ENCODE peak calls at places on chromosomes 11 and 22, in four cellular contexts. One of them, this sample, is unnamed.
A peak's percentile ranks its signal among the peaks of the same experiment; 100 is the strongest.

GRCh38 chr22:19360300-19360792 is 68.8 kb upstream of the CLTCL1 start:
- DNase-seq in T follicular helper cell: no peak
- DNase-seq in HuH-7.5: no peak
- DNase-seq in fibroblast of lung: no peak
- DNase-seq in this sample: no peak

GRCh38 chr11:69515271-69516245 is 34.1 kb downstream of the LINC01488 start:
- DNase-seq in T follicular helper cell: no peak
- DNase-seq in HuH-7.5: no peak
- DNase-seq in fibroblast of lung: no peak
- DNase-seq in this sample: no peak

GRCh38 chr11:20599424-20600346 is at the start of gene SLC6A5:
- DNase-seq in T follicular helper cell: no peak
- DNase-seq in HuH-7.5: peak; percentile 80
- DNase-seq in fibroblast of lung: peak; percentile 11
- DNase-seq in this sample: no peak

GRCh38 chr11:14132312-14132711 is 169.8 kb downstream of the SPON1 start:
- DNase-seq in T follicular helper cell: no peak
- DNase-seq in HuH-7.5: no peak
- DNase-seq in fibroblast of lung: no peak
- DNase-seq in this sample: no peak

GRCh38 chr11:2088746-2089535 is 50.2 kb downstream of the IGF2 start:
- DNase-seq in T follicular helper cell: no peak
- DNase-seq in HuH-7.5: peak; percentile 61
- DNase-seq in fibroblast of lung: no peak
- DNase-seq in this sample: no peak

GRCh38 chr11:72411623-72412532 is 22.5 kb downstream of the CLPB start:
- DNase-seq in T follicular helper cell: no peak
- DNase-seq in HuH-7.5: no peak
- DNase-seq in fibroblast of lung: peak; percentile 19
- DNase-seq in this sample: peak; percentile 49

GRCh38 chr11:133809525-133810178 is 35.7 kb downstream of the SPATA19 start:
- DNase-seq in T follicular helper cell: no peak
- DNase-seq in HuH-7.5: no peak
- DNase-seq in fibroblast of lung: peak; percentile 1
- DNase-seq in this sample: peak; percentile 42

GRCh38 chr11:45087301-45087700 is 59.1 kb upstream of the PRDM11 start:
- DNase-seq in T follicular helper cell: no peak
- DNase-seq in HuH-7.5: no peak
- DNase-seq in fibroblast of lung: no peak
- DNase-seq in this sample: no peak

GRCh38 chr11:61787928-61788491 is 4.4 kb downstream of the TMEM258 start:
- DNase-seq in T follicular helper cell: no peak
- DNase-seq in HuH-7.5: peak; percentile 89
- DNase-seq in fibroblast of lung: peak; percentile 50
- DNase-seq in this sample: peak; percentile 79

GRCh38 chr11:108733479-108734116 is 68.7 kb downstream of the DDX10 start:
- DNase-seq in T follicular helper cell: no peak
- DNase-seq in HuH-7.5: no peak
- DNase-seq in fibroblast of lung: peak; percentile 84
- DNase-seq in this sample: peak; percentile 38

GRCh38 chr22:32810241-32811133 is 9.0 kb downstream of the TIMP3 start:
- DNase-seq in T follicular helper cell: no peak
- DNase-seq in HuH-7.5: no peak
- DNase-seq in fibroblast of lung: peak; percentile 30
- DNase-seq in this sample: no peak

GRCh38 chr11:73398721-73399120 is 22.5 kb downstream of the RELT start:
- DNase-seq in T follicular helper cell: no peak
- DNase-seq in HuH-7.5: no peak
- DNase-seq in fibroblast of lung: no peak
- DNase-seq in this sample: no peak

GRCh38 chr11:57513446-57513795 is 2.1 kb downstream of the SLC43A1 start:
- DNase-seq in T follicular helper cell: no peak
- DNase-seq in HuH-7.5: no peak
- DNase-seq in fibroblast of lung: no peak
- DNase-seq in this sample: no peak

This sample was measured in putamen.